ENCODE peak calls at places on chromosomes 16 and 17, in six cellular contexts. O is tibial nerve; R is prostate gland; L is heart right ventricle; V is endodermal cell; W is CD4-positive, CD25-positive, alpha-beta regulatory T cell. B is an unnamed sample.
A peak's percentile ranks its signal among the peaks of the same experiment; 100 is the strongest.

GRCh38 chr17:31499771-31500554 is 108.5 kb downstream of the RAB11FIP4 start:
- DNase-seq in V (peak; percentile 84), R (no peak), O (no peak), L (peak; percentile 71), W (no peak), B (no peak)

GRCh38 chr17:66755944-66756290 is 79.0 kb upstream of the CACNG5 start:
- DNase-seq in V (no peak), W (no peak), R (no peak), L (no peak), O (no peak), B (no peak)

GRCh38 chr16:68252383-68252782 is 7.2 kb downstream of the PLA2G15 start:
- DNase-seq in W (no peak), R (no peak), V (no peak), L (no peak), O (no peak), B (no peak)

GRCh38 chr17:81991684-81992513 is 14.5 kb downstream of the ASPSCR1 start:
- DNase-seq in W (no peak), L (peak; percentile 73), V (peak; percentile 85), R (peak; percentile 87), O (no peak), B (no peak)

GRCh38 chr16:30602595-30603277 is 7.5 kb downstream of the ZNF689 start:
- DNase-seq in O (no peak), W (no peak), L (no peak), V (no peak), R (no peak), B (no peak)

GRCh38 chr16:83817022-83817421 is 9.2 kb downstream of the HSBP1 start:
- DNase-seq in W (no peak), R (no peak), O (no peak), V (no peak), L (no peak), B (no peak)

GRCh38 chr16:4404247-4404966 is 12.0 kb downstream of the CORO7 start:
- DNase-seq in V (peak; percentile 97), L (no peak), W (no peak), R (no peak), O (peak; percentile 49), B (peak; percentile 55)

GRCh38 chr17:82217120-82217529 is 4.5 kb upstream of the CCDC57 start:
- DNase-seq in R (no peak), L (peak; percentile 24), V (no peak), O (no peak), W (no peak), B (no peak)

GRCh38 chr16:71526111-71526998 is at the start of gene CHST4:
- DNase-seq in R (peak; percentile 20), O (no peak), L (no peak), V (peak; percentile 96), W (no peak), B (no peak)

GRCh38 chr17:73554498-73554897 is 89.7 kb downstream of the SDK2 start:
- DNase-seq in W (no peak), R (no peak), L (no peak), O (no peak), V (no peak), B (no peak)

GRCh38 chr17:3641014-3641413 is 4.5 kb downstream of the CTNS start:
- DNase-seq in W (no peak), R (no peak), L (no peak), O (no peak), V (no peak), B (no peak)

GRCh38 chr17:2402517-2402916 is 1.7 kb upstream of the MNT start:
- DNase-seq in W (no peak), R (no peak), V (no peak), O (no peak), L (no peak), B (no peak)

GRCh38 chr16:53754938-53755910 is 51.3 kb downstream of the FTO start:
- DNase-seq in V (no peak), W (no peak), R (no peak), O (no peak), L (no peak), B (no peak)

GRCh38 chr17:45976755-45977505 is 22.1 kb upstream of the STH start:
- DNase-seq in O (no peak), W (no peak), L (no peak), R (no peak), V (peak; percentile 87), B (no peak)

GRCh38 chr17:43940630-43941029 is 1.6 kb downstream of the PPY start:
- DNase-seq in O (no peak), L (no peak), R (no peak), V (peak; percentile 96), W (no peak), B (no peak)

GRCh38 chr16:30510392-30510938 is 15.9 kb downstream of the ZNF768 start:
- DNase-seq in W (no peak), L (no peak), R (no peak), V (no peak), O (no peak), B (no peak)

GRCh38 chr17:50550661-50551432 is 3.9 kb downstream of the SPATA20 start:
- DNase-seq in R (peak; percentile 72), L (peak; percentile 84), W (no peak), O (peak; percentile 68), V (peak; percentile 99), B (no peak)

GRCh38 chr17:59671386-59671785 is 35.8 kb downstream of the PTRH2 start:
- DNase-seq in O (no peak), V (no peak), W (no peak), R (no peak), L (no peak), B (no peak)

GRCh38 chr16:67326472-67327309 is at the start of the genes KCTD19 and LRRC36:
- DNase-seq in O (peak; percentile 21), R (peak; percentile 35), W (no peak), V (peak; percentile 99), L (peak; percentile 39), B (peak; percentile 62)

GRCh38 chr17:33113281-33114010 is 121.8 kb downstream of the SPACA3 start:
- DNase-seq in L (peak; percentile 22), R (no peak), O (no peak), W (no peak), V (no peak), B (no peak)

GRCh38 chr16:28859326-28859725 is 4.3 kb upstream of the SH2B1 start:
- DNase-seq in O (no peak), W (no peak), L (no peak), R (no peak), V (no peak), B (no peak)

GRCh38 chr17:64694207-64694606 is 32.1 kb upstream of the SMURF2 start:
- DNase-seq in V (no peak), L (peak; percentile 81), W (no peak), O (peak; percentile 50), R (peak; percentile 62), B (no peak)

GRCh38 chr17:75447951-75448856 is 8.2 kb upstream of the TMEM94 start:
- DNase-seq in V (no peak), O (no peak), L (no peak), W (no peak), R (no peak), B (no peak)

GRCh38 chr17:15957206-15957605 is 12.3 kb downstream of the ADORA2B start:
- DNase-seq in L (no peak), R (no peak), W (no peak), O (no peak), V (peak; percentile 44), B (no peak)

GRCh38 chr17:51813784-51814174 is 344.7 kb downstream of the CA10 start:
- DNase-seq in W (no peak), O (no peak), R (no peak), V (no peak), L (no peak), B (no peak)

GRCh38 chr17:79740413-79740812 is 9.7 kb downstream of the ENPP7 start:
- DNase-seq in V (no peak), W (no peak), O (no peak), R (no peak), L (no peak), B (no peak)
- H3K4me1 ChIP-seq in V (peaks cover 7% of the 10 kb centered on the region), W (peaks cover 8% of the 10 kb centered on the region), O (peaks cover 8% of the 10 kb centered on the region), R (peaks cover 8% of the 10 kb centered on the region), L (peaks cover 6% of the 10 kb centered on the region), B (peaks cover 6% of the 10 kb centered on the region)

GRCh38 chr17:38578641-38579480 is 26.9 kb downstream of the SRCIN1 start:
- DNase-seq in V (no peak), L (no peak), O (no peak), W (no peak), R (no peak), B (no peak)

GRCh38 chr17:38578229-38578628 is 27.5 kb downstream of the SRCIN1 start:
- DNase-seq in R (no peak), V (peak; percentile 90), L (no peak), W (no peak), O (no peak), B (no peak)

GRCh38 chr17:38575781-38576180 is 30.0 kb downstream of the SRCIN1 start:
- DNase-seq in W (no peak), R (no peak), O (no peak), V (no peak), L (no peak), B (no peak)

GRCh38 chr17:38577244-38577643 is 28.5 kb downstream of the SRCIN1 start:
- DNase-seq in R (no peak), L (no peak), O (no peak), W (no peak), V (no peak), B (no peak)

DNA sequence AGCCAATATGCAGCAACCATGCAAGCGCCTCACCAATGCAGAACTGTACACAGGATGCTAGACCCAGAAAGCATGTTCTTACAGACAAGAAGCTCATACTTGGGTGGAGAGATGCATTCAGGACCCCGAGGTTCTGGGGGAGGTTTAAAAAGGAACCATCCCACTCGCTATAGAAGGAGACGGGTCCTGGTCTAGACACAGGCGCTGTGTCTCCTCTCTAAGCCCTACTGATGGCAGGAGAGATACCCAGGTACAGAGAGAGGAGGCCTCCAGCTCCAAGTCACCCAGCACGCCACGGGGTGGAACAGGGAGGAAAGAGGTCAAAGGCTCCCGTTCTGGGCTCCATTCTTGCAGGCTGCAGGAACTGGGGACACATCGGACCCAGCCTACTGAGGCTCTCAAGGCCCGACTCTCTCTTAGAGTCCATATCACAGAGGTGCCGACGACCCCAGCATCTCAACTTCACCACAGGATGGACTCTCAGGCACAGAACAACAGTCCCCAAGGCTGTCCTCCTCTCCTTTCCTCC is 28.0 kb downstream of the SRCIN1 start:
- DNase-seq in V (no peak), L (no peak), W (no peak), O (no peak), R (no peak), B (no peak)
- H3K4me3 ChIP-seq in V (no peak overlapping the region), L (no peak overlapping the region), W (no peak overlapping the region), O (no peak overlapping the region), R (no peak overlapping the region), B (no peak overlapping the region)

GRCh38 chr16:88476817-88477397 is 23.8 kb downstream of the ZFPM1 start:
- DNase-seq in L (no peak), V (no peak), R (no peak), O (no peak), W (no peak), B (no peak)

GRCh38 chr16:88478115-88478514 is 25.0 kb downstream of the ZFPM1 start:
- DNase-seq in R (no peak), L (no peak), O (no peak), V (no peak), W (no peak), B (peak; percentile 65)

GRCh38 chr16:88479795-88480760 is 27.0 kb downstream of the ZFPM1 start:
- DNase-seq in W (no peak), L (no peak), O (no peak), R (no peak), V (no peak), B (no peak)

GRCh38 chr16:88477631-88478030 is 24.6 kb downstream of the ZFPM1 start:
- DNase-seq in O (no peak), R (no peak), L (no peak), W (no peak), V (no peak), B (no peak)

GRCh38 chr16:88478889-88479794 is 26.1 kb downstream of the ZFPM1 start:
- DNase-seq in W (no peak), O (no peak), V (no peak), L (no peak), R (no peak), B (no peak)
- H3K27ac ChIP-seq in W (peak overlapping the region; percentile 61), O (no peak overlapping the region), V (peak overlapping the region; percentile 38), L (peak overlapping the region; percentile 47), R (no peak overlapping the region), B (no peak overlapping the region)

GRCh38 chr16:89364603-89365002 is 125.8 kb downstream of the ANKRD11 start:
- DNase-seq in O (no peak), L (no peak), W (no peak), V (no peak), R (peak; percentile 65), B (no peak)
- H3K4me1 ChIP-seq in O (peaks cover 52% of the 10 kb centered on the region), L (peaks cover 39% of the 10 kb centered on the region), W (peaks cover 74% of the 10 kb centered on the region), V (peaks cover 37% of the 10 kb centered on the region), R (peaks cover 21% of the 10 kb centered on the region), B (peaks cover 82% of the 10 kb centered on the region)

B was measured in CD8-positive, alpha-beta memory T cell.